ENCODE peak calls at places on chromosome 18, in eight cellular contexts. One of them, this sample, is unnamed.
A peak's percentile ranks its signal among the peaks of the same experiment; 100 is the strongest.

GRCh38 chr18:35611518-35611917 is 30.0 kb downstream of the GALNT1 start:
- DNase-seq in tibial artery: no peak
- DNase-seq in foreskin keratinocyte: no peak
- DNase-seq in Peyer's patch: no peak
- DNase-seq in AG04450: no peak
- DNase-seq in foreskin fibroblast: no peak
- DNase-seq in testis: no peak
- DNase-seq in choroid plexus epithelial cell: peak; percentile 35
- DNase-seq in this sample: no peak

GRCh38 chr18:69494841-69495240 is 94.2 kb downstream of the DOK6 start:
- DNase-seq in tibial artery: no peak
- DNase-seq in foreskin keratinocyte: no peak
- DNase-seq in Peyer's patch: no peak
- DNase-seq in AG04450: no peak
- DNase-seq in foreskin fibroblast: no peak
- DNase-seq in testis: no peak
- DNase-seq in choroid plexus epithelial cell: no peak
- DNase-seq in this sample: no peak

GRCh38 chr18:55419132-55419938 is 168.7 kb downstream of the TCF4 start:
- DNase-seq in tibial artery: no peak
- DNase-seq in foreskin keratinocyte: no peak
- DNase-seq in Peyer's patch: no peak
- DNase-seq in AG04450: no peak
- DNase-seq in foreskin fibroblast: peak; percentile 24
- DNase-seq in testis: no peak
- DNase-seq in choroid plexus epithelial cell: no peak
- DNase-seq in this sample: no peak

GRCh38 chr18:59783138-59783537 is 85.9 kb upstream of the CCBE1 start:
- DNase-seq in tibial artery: no peak
- DNase-seq in foreskin keratinocyte: peak; percentile 51
- DNase-seq in Peyer's patch: peak; percentile 51
- DNase-seq in AG04450: no peak
- DNase-seq in foreskin fibroblast: peak; percentile 90
- DNase-seq in testis: peak; percentile 59
- DNase-seq in choroid plexus epithelial cell: peak; percentile 84
- DNase-seq in this sample: no peak

GRCh38 chr18:61998957-61999356 is 106.2 kb upstream of the RNF152 start:
- DNase-seq in tibial artery: no peak
- DNase-seq in foreskin keratinocyte: peak; percentile 94
- DNase-seq in Peyer's patch: no peak
- DNase-seq in AG04450: peak; percentile 69
- DNase-seq in foreskin fibroblast: peak; percentile 94
- DNase-seq in testis: no peak
- DNase-seq in choroid plexus epithelial cell: peak; percentile 68
- DNase-seq in this sample: no peak

GRCh38 chr18:29457316-29457715 is 1280.4 kb upstream of the CDH2 start:
- DNase-seq in tibial artery: no peak
- DNase-seq in foreskin keratinocyte: peak; percentile 47
- DNase-seq in Peyer's patch: no peak
- DNase-seq in AG04450: no peak
- DNase-seq in foreskin fibroblast: no peak
- DNase-seq in testis: no peak
- DNase-seq in choroid plexus epithelial cell: no peak
- DNase-seq in this sample: no peak

GRCh38 chr18:75053028-75053624 is 155.8 kb downstream of the PTGR3 start:
- DNase-seq in tibial artery: no peak
- DNase-seq in foreskin keratinocyte: no peak
- DNase-seq in Peyer's patch: no peak
- DNase-seq in AG04450: no peak
- DNase-seq in foreskin fibroblast: no peak
- DNase-seq in testis: no peak
- DNase-seq in choroid plexus epithelial cell: no peak
- DNase-seq in this sample: no peak

GRCh38 chr18:26227051-26227672 is 917 bp downstream of the TAF4B start:
- DNase-seq in tibial artery: peak; percentile 21
- DNase-seq in foreskin keratinocyte: peak; percentile 36
- DNase-seq in Peyer's patch: no peak
- DNase-seq in AG04450: no peak
- DNase-seq in foreskin fibroblast: peak; percentile 35
- DNase-seq in testis: no peak
- DNase-seq in choroid plexus epithelial cell: peak; percentile 12
- DNase-seq in this sample: no peak

GRCh38 chr18:76578571-76579300 is 83.7 kb upstream of the ZNF516 start:
- DNase-seq in tibial artery: no peak
- DNase-seq in foreskin keratinocyte: no peak
- DNase-seq in Peyer's patch: no peak
- DNase-seq in AG04450: no peak
- DNase-seq in foreskin fibroblast: no peak
- DNase-seq in testis: no peak
- DNase-seq in choroid plexus epithelial cell: peak; percentile 19
- DNase-seq in this sample: peak; percentile 83

GRCh38 chr18:77635441-77635840 is 385.8 kb downstream of the GALR1 start:
- DNase-seq in tibial artery: peak; percentile 34
- DNase-seq in foreskin keratinocyte: no peak
- DNase-seq in Peyer's patch: no peak
- DNase-seq in AG04450: no peak
- DNase-seq in foreskin fibroblast: no peak
- DNase-seq in testis: peak; percentile 73
- DNase-seq in choroid plexus epithelial cell: peak; percentile 13
- DNase-seq in this sample: no peak

GRCh38 chr18:42163316-42163715 is 208.3 kb downstream of the PIK3C3 start:
- DNase-seq in tibial artery: no peak
- DNase-seq in foreskin keratinocyte: peak; percentile 4
- DNase-seq in Peyer's patch: no peak
- DNase-seq in AG04450: no peak
- DNase-seq in foreskin fibroblast: no peak
- DNase-seq in testis: no peak
- DNase-seq in choroid plexus epithelial cell: no peak
- DNase-seq in this sample: no peak

GRCh38 chr18:76958692-76959341 is 136.5 kb downstream of the ZNF236 start:
- DNase-seq in tibial artery: no peak
- DNase-seq in foreskin keratinocyte: no peak
- DNase-seq in Peyer's patch: no peak
- DNase-seq in AG04450: no peak
- DNase-seq in foreskin fibroblast: peak; percentile 17
- DNase-seq in testis: no peak
- DNase-seq in choroid plexus epithelial cell: peak; percentile 61
- DNase-seq in this sample: no peak

GRCh38 chr18:76977108-76977621 is 154.8 kb downstream of the ZNF236 start:
- DNase-seq in tibial artery: no peak
- DNase-seq in foreskin keratinocyte: no peak
- DNase-seq in Peyer's patch: no peak
- DNase-seq in AG04450: no peak
- DNase-seq in foreskin fibroblast: no peak
- DNase-seq in testis: no peak
- DNase-seq in choroid plexus epithelial cell: no peak
- DNase-seq in this sample: peak; percentile 72

GRCh38 chr18:35851286-35851967 is 121.1 kb upstream of the RMP24 start:
- DNase-seq in tibial artery: no peak
- DNase-seq in foreskin keratinocyte: no peak
- DNase-seq in Peyer's patch: no peak
- DNase-seq in AG04450: no peak
- DNase-seq in foreskin fibroblast: no peak
- DNase-seq in testis: no peak
- DNase-seq in choroid plexus epithelial cell: no peak
- DNase-seq in this sample: peak; percentile 19

GRCh38 chr18:28903366-28903765 is 726.4 kb upstream of the CDH2 start:
- DNase-seq in tibial artery: no peak
- DNase-seq in foreskin keratinocyte: peak; percentile 13
- DNase-seq in Peyer's patch: no peak
- DNase-seq in AG04450: no peak
- DNase-seq in foreskin fibroblast: peak; percentile 17
- DNase-seq in testis: no peak
- DNase-seq in choroid plexus epithelial cell: peak; percentile 40
- DNase-seq in this sample: no peak

GRCh38 chr18:9757851-9758587 is 49.9 kb downstream of the RAB31 start:
- DNase-seq in tibial artery: no peak
- DNase-seq in foreskin keratinocyte: peak; percentile 26
- DNase-seq in Peyer's patch: no peak
- DNase-seq in AG04450: no peak
- DNase-seq in foreskin fibroblast: peak; percentile 62
- DNase-seq in testis: no peak
- DNase-seq in choroid plexus epithelial cell: peak; percentile 58
- DNase-seq in this sample: no peak

DNA sequence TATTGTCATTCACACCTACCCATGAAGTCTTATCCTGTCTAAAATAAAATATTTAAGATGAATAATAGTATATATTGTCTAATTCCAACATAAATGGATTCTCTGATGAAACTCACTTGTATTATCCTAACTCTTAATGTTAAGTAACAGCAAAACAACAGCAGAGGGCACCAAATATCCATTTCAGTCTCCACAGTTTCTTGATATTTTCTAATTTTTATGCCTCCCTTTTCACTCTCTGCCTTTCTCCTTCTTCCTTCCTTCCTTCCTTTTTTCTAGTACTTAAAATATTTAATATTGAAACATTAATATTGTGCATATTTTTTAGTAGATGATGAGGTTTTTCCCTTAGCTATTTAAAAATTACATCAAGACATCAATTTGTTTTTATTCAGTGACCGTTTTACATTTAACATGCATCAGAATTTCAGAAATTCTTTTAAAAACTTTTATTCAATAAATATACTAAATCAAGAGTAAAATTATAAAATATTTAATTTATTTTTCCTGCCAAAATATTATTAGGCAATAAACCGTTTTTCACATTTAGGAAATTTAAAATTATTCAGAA is 97.6 kb downstream of the WDR7 start:
- DNase-seq in tibial artery: no peak
- DNase-seq in foreskin keratinocyte: peak; percentile 13
- DNase-seq in Peyer's patch: no peak
- DNase-seq in AG04450: peak; percentile 15
- DNase-seq in foreskin fibroblast: peak; percentile 64
- DNase-seq in testis: no peak
- DNase-seq in choroid plexus epithelial cell: peak; percentile 72
- DNase-seq in this sample: no peak
- TF ChIP-seq CTCF in tibial artery: peak; percentile 43
- TF ChIP-seq CTCF in foreskin keratinocyte: peak; percentile 75
- TF ChIP-seq CTCF in Peyer's patch: peak; percentile 70
- TF ChIP-seq CTCF in AG04450: peak; percentile 66
- TF ChIP-seq CTCF in foreskin fibroblast: peak; percentile 38
- TF ChIP-seq CTCF in testis: no peak
- TF ChIP-seq CTCF in choroid plexus epithelial cell: peak; percentile 64
- TF ChIP-seq CTCF in this sample: peak; percentile 75

DNA sequence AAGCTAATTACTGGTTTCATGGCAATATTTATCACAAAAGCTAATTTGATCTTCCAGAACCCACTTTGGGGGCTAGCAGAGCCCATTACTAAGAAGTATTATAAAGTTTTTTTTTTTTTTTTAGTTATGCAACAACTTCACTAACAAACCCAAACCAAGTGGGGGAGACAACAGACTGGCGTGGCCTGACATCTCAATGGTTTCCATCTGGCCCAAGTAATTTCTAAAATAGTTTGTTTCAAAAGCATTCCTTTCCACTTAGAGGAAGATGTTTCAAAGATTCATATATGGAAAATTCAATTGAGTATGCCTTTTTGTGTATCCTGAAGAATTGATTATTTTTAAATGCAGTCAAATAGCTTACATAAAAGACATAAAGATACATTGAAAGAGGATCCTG is 367.1 kb downstream of the HRH4 start:
- DNase-seq in tibial artery: no peak
- DNase-seq in foreskin keratinocyte: no peak
- DNase-seq in Peyer's patch: no peak
- DNase-seq in AG04450: no peak
- DNase-seq in foreskin fibroblast: peak; percentile 53
- DNase-seq in testis: no peak
- DNase-seq in choroid plexus epithelial cell: no peak
- DNase-seq in this sample: no peak
- TF ChIP-seq CTCF in tibial artery: no peak
- TF ChIP-seq CTCF in foreskin keratinocyte: no peak
- TF ChIP-seq CTCF in Peyer's patch: no peak
- TF ChIP-seq CTCF in AG04450: no peak
- TF ChIP-seq CTCF in foreskin fibroblast: peak; percentile 18
- TF ChIP-seq CTCF in testis: no peak
- TF ChIP-seq CTCF in choroid plexus epithelial cell: no peak
- TF ChIP-seq CTCF in this sample: peak; percentile 13

DNA sequence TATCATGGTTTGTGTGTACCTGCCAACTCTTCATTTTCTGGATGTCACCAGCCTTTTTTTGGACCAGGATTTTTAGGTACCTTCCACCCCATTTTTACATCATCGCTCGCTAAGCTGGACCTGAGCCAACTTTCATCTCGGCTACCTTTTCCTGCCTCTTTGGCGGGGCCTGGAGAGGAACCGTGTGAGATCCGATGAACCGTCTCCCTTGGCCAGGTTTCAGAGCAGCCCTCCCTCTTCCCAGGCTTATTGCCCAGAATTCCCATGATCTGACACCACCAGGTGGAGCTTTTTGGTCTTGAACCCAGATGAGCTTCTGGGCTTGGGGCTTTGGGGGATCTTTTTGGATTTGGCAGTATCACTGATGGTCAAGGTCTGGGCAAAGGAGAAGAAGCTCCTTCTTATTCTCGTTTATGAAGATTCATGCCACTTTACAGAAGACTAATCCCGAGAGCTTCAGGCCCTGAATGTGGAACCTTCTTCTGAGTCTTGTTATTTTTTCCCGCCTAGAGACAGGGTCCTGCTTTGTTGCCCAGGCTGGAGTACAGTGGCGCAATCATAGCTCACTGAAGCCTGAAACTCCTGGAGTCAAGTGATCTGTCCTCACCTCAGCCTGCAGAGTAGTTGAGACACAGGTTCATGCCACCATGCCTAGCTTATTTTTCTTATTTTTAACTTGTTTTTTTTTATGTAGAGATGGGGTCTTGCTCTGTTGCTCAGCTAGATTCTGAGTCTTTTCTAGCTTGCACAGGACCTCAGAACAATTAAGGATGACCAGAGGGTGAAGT is 50.4 kb downstream of the GATA6 start:
- DNase-seq in tibial artery: no peak
- DNase-seq in foreskin keratinocyte: no peak
- DNase-seq in Peyer's patch: no peak
- DNase-seq in AG04450: no peak
- DNase-seq in foreskin fibroblast: no peak
- DNase-seq in testis: no peak
- DNase-seq in choroid plexus epithelial cell: no peak
- DNase-seq in this sample: no peak
- TF ChIP-seq CTCF in tibial artery: no peak
- TF ChIP-seq CTCF in foreskin keratinocyte: peak; percentile 21
- TF ChIP-seq CTCF in Peyer's patch: peak; percentile 6
- TF ChIP-seq CTCF in AG04450: no peak
- TF ChIP-seq CTCF in foreskin fibroblast: no peak
- TF ChIP-seq CTCF in testis: no peak
- TF ChIP-seq CTCF in choroid plexus epithelial cell: peak; percentile 24
- TF ChIP-seq CTCF in this sample: no peak

GRCh38 chr18:14075196-14075595 is 57.0 kb downstream of the ZNF519 start:
- DNase-seq in tibial artery: no peak
- DNase-seq in foreskin keratinocyte: no peak
- DNase-seq in Peyer's patch: no peak
- DNase-seq in AG04450: no peak
- DNase-seq in foreskin fibroblast: no peak
- DNase-seq in testis: no peak
- DNase-seq in choroid plexus epithelial cell: no peak
- DNase-seq in this sample: no peak

DNA sequence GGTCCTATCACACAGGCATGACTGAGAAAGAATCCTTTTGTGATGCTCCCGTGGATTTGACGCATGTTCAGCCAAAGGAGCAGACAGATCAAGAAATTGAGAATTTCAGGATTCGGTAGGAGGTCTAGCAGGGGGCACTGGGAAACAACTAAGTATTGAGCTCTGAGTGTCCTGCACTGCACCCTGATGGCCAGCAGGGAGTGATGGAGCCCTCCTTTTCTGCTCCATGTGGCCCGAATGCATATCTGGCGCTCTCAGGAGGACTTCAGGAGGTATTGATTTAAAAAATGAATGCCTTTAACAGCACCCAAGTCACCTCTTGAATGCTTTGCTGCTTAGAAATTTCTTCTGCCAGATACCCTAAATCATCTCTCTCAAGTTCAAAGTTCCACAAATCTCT is 58.0 kb downstream of the ZNF519 start:
- DNase-seq in tibial artery: no peak
- DNase-seq in foreskin keratinocyte: no peak
- DNase-seq in Peyer's patch: no peak
- DNase-seq in AG04450: no peak
- DNase-seq in foreskin fibroblast: no peak
- DNase-seq in testis: no peak
- DNase-seq in choroid plexus epithelial cell: no peak
- DNase-seq in this sample: no peak
- TF ChIP-seq CTCF in tibial artery: no peak
- TF ChIP-seq CTCF in foreskin keratinocyte: no peak
- TF ChIP-seq CTCF in Peyer's patch: no peak
- TF ChIP-seq CTCF in AG04450: no peak
- TF ChIP-seq CTCF in foreskin fibroblast: no peak
- TF ChIP-seq CTCF in testis: no peak
- TF ChIP-seq CTCF in choroid plexus epithelial cell: peak; percentile 31
- TF ChIP-seq CTCF in this sample: peak; percentile 12